ENCODE peak calls at places on chromosomes 6 and 20, in five cellular contexts. N, U, Z, O and C are unnamed samples.
A peak's percentile ranks its signal among the peaks of the same experiment; 100 is the strongest.

GRCh38 chr20:14919473-14920157 is 582.2 kb upstream of the FLRT3 start:
- DNase-seq in Z (peak; percentile 49), U (no peak), N (no peak), O (peak; percentile 1), C (peak; percentile 89)

GRCh38 chr6:121319112-121319553 is 15.1 kb downstream of the TBC1D32 start:
- DNase-seq in O (peak; percentile 52), U (peak; percentile 20), Z (no peak), N (no peak), C (no peak)

GRCh38 chr20:18005990-18006364 is 37.2 kb downstream of the MGME1 start:
- DNase-seq in Z (no peak), O (peak; percentile 67), U (no peak), N (no peak), C (no peak)

GRCh38 chr6:82741996-82742385 is 323.6 kb downstream of the UBE3D start:
- DNase-seq in U (no peak), Z (no peak), O (no peak), N (peak; percentile 32), C (no peak)

GRCh38 chr20:21102691-21103311 is 3.4 kb downstream of the LINC00237 start:
- DNase-seq in O (peak; percentile 20), N (no peak), Z (no peak), U (peak; percentile 1), C (peak; percentile 76)

GRCh38 chr6:146871613-146872465 is 273.1 kb downstream of the ADGB start:
- DNase-seq in Z (no peak), N (no peak), U (no peak), O (no peak), C (no peak)

GRCh38 chr20:59825944-59826759 is 107.3 kb downstream of the SYCP2 start:
- DNase-seq in Z (no peak), O (no peak), U (no peak), N (no peak), C (peak; percentile 19)

GRCh38 chr6:16760536-16761468 is at the start of gene ATXN1:
- DNase-seq in Z (no peak), O (peak; percentile 90), U (peak; percentile 65), N (peak; percentile 55), C (peak; percentile 54)

GRCh38 chr6:27251672-27252251 is 4.3 kb downstream of the PRSS16 start:
- DNase-seq in O (peak; percentile 53), U (peak; percentile 38), Z (peak; percentile 92), N (peak; percentile 87), C (peak; percentile 99)

GRCh38 chr6:157775376-157775775 is 47.7 kb upstream of the SNX9 start:
- DNase-seq in Z (no peak), U (no peak), N (no peak), O (no peak), C (no peak)

GRCh38 chr6:42453649-42454427 is 2.1 kb upstream of the TRERF1 start:
- DNase-seq in N (peak; percentile 66), Z (no peak), U (peak; percentile 39), O (peak; percentile 72), C (peak; percentile 65)

GRCh38 chr20:44610313-44610965 is 28.1 kb downstream of the PKIG start:
- DNase-seq in O (no peak), Z (no peak), U (no peak), N (no peak), C (no peak)

GRCh38 chr6:170030284-170031095 is 260.4 kb downstream of the DLL1 start:
- DNase-seq in N (no peak), O (no peak), Z (no peak), U (no peak), C (no peak)

GRCh38 chr6:118660218-118660569 is 8.8 kb upstream of the CEP85L start:
- DNase-seq in Z (no peak), U (no peak), O (peak; percentile 32), N (no peak), C (no peak)

GRCh38 chr6:118652051-118652699 is 784 bp upstream of the CEP85L start:
- DNase-seq in N (no peak), Z (no peak), U (no peak), O (no peak), C (peak; percentile 53)

GRCh38 chr20:32463642-32464400 is 105.7 kb downstream of the ASXL1 start:
- DNase-seq in N (no peak), U (no peak), Z (no peak), O (peak; percentile 72), C (no peak)

GRCh38 chr6:83853178-83853967 is at the start of gene RIPPLY2:
- DNase-seq in N (peak; percentile 45), U (peak; percentile 20), Z (peak; percentile 15), O (peak; percentile 44), C (peak; percentile 65)

GRCh38 chr6:82397962-82398692 is 34.5 kb downstream of the TPBG start:
- DNase-seq in O (peak; percentile 58), N (no peak), Z (no peak), U (peak; percentile 61), C (no peak)

GRCh38 chr20:1122388-1123315 is 4.2 kb downstream of the PSMF1 start:
- DNase-seq in N (no peak), Z (no peak), U (peak; percentile 57), O (peak; percentile 73), C (no peak)

GRCh38 chr20:58109126-58109880 is 119.2 kb downstream of the ANKRD60 start:
- DNase-seq in Z (no peak), N (no peak), O (no peak), U (peak; percentile 49), C (peak; percentile 4)

GRCh38 chr6:64256483-64256882 is 620.9 kb downstream of the PHF3 start:
- DNase-seq in N (no peak), U (no peak), Z (no peak), O (no peak), C (no peak)

GRCh38 chr6:80338201-80338836 is 231.8 kb downstream of the BCKDHB start:
- DNase-seq in N (peak; percentile 77), Z (peak; percentile 64), U (peak; percentile 54), O (peak; percentile 63), C (peak; percentile 84)

GRCh38 chr6:33860706-33861474 is 57.1 kb upstream of the MLN start:
- DNase-seq in N (no peak), U (peak; percentile 24), Z (no peak), O (peak; percentile 14), C (no peak)

GRCh38 chr6:35568967-35569606 is 56.4 kb upstream of the TULP1 start:
- DNase-seq in Z (no peak), N (no peak), O (peak; percentile 23), U (no peak), C (peak; percentile 71)

GRCh38 chr6:116764961-116765841 is at the start of gene FAM162B:
- DNase-seq in Z (peak; percentile 38), U (peak; percentile 32), O (peak; percentile 44), N (peak; percentile 40), C (peak; percentile 79)

GRCh38 chr20:15012551-15012950 is 675.1 kb upstream of the FLRT3 start:
- DNase-seq in N (peak; percentile 21), U (no peak), Z (no peak), O (no peak), C (no peak)

GRCh38 chr6:144659735-144660246 is 374.7 kb downstream of the UTRN start:
- DNase-seq in O (no peak), U (no peak), N (no peak), Z (no peak), C (no peak)

GRCh38 chr6:15267221-15267620 is 21.4 kb downstream of the JARID2 start:
- DNase-seq in Z (no peak), N (no peak), O (no peak), U (no peak), C (no peak)
- H2BK15ac ChIP-seq in Z (no peak overlapping the region), N (no peak overlapping the region), O (no peak overlapping the region), U (no peak overlapping the region), C (no peak overlapping the region)

DNA sequence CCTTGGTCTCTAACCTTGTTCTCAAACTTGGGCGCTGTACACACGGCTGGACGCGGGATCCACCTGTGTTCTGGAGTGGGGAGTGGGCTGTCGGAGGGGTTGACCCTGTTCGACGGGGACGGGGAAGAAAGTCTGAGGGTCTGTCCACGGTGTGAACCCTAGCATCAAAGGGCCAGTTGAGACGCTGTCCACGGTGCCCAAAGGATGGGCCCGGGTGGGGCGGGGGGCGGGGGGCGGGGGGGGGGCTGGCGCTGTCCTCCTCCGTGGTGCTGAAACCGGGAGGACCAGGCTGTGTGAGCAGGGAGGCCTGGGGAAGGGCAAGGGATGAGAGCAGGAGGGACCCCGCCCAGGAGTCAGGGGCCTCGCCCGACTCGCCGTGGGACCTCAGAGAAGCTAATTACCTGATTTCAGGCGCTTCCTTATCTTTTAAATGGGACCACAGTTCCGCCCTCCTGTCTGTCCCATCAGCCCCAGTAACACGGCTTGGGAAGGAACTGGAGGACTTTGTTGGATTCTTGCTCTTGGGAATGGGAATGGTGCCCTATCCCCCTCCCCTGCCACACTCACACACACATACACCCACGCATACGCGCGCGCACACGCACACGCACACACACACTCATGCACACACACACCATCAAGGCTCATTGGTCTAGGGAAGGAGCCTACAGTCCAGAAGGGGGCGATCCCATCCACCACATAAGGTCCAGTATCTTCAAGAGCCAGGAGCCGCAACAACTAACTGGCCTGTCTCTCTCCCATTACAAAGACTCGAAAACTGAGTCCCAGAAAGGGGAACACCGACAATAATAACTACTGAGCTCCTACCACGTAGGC is 1.0 kb upstream of the VSTM2L start:
- DNase-seq in Z (no peak), O (peak; percentile 53), U (peak; percentile 60), N (no peak), C (peak; percentile 71)
- H3K4me2 ChIP-seq in Z (peak overlapping the region; percentile 9), O (peak overlapping the region; percentile 79), U (no peak overlapping the region), N (peak overlapping the region; percentile 82), C (peak overlapping the region; percentile 32)

GRCh38 chr20:53594068-53595017 is 704 bp upstream of the ZNF217 start:
- DNase-seq in N (peak; percentile 94), Z (peak; percentile 74), U (peak; percentile 90), O (peak; percentile 87), C (peak; percentile 93)
- H2AFZ ChIP-seq in N (peak overlapping the region; percentile 76), Z (no peak overlapping the region), U (peak overlapping the region; percentile 75), O (no peak overlapping the region), C (no peak overlapping the region)

DNA sequence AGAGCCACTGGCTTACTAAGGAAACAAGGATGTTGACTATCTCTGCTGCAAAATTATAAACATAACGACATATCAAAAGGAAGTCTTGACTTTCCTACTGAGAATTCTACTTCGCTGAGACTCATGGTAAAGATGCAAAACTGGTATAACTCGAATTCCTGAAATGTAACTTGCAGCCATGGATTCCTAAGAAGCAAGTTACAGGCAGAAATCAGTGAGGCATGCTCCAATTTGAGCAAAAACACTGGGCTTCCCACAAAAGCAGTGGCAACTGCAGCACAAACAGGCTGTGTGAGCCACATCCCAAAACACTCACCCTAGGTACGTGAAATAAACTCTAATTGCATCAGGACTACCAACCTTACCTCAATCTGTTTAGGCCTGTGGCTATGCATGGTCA is 102.3 kb upstream of the BEND6 start:
- DNase-seq in O (no peak), N (no peak), U (no peak), Z (no peak), C (no peak)
- H2BK15ac ChIP-seq in O (no peak overlapping the region), N (no peak overlapping the region), U (peak overlapping the region; percentile 78), Z (peak overlapping the region; percentile 22), C (no peak overlapping the region)

DNA sequence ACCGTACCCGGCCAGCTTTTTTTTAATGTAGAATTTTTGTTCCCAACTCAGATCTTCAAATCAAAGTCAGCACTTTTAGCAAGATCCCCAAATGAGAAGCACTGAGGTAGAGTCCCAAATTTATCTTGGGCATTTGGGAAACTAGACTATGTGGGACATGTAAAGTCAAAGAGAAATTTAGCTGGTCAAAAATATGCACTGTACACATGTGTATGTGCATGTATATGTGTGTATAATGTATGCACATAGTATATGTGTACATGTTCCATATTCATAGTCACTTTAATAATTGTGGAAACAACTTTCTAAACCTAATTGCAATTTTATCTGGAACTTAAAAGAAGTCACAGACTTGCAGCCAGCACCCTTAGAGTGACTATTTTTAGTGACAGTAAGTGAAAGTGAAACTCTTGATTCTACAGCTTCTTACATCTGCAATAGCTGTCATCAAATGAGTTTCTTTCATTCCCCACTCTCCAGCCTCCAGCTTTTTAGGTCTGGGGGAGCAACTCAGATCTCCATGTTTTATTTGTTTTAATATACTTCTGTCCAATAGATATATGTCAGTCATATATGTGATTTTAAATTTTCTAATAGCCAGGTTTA is 53.6 kb downstream of the CDC40 start:
- DNase-seq in U (peak; percentile 35), N (no peak), O (peak; percentile 59), Z (no peak), C (no peak)
- H3K4me2 ChIP-seq in U (peak overlapping the region; percentile 7), N (no peak overlapping the region), O (no peak overlapping the region), Z (no peak overlapping the region), C (no peak overlapping the region)

GRCh38 chr20:57092112-57092899 is 174.1 kb downstream of the BMP7 start:
- DNase-seq in O (peak; percentile 61), U (peak; percentile 26), N (peak; percentile 64), Z (peak; percentile 61), C (peak; percentile 85)
- H2AFZ ChIP-seq in O (no peak overlapping the region), U (peak overlapping the region; percentile 25), N (peak overlapping the region; percentile 83), Z (peak overlapping the region; percentile 19), C (no peak overlapping the region)